ENCODE peak calls at places on chromosomes 5 and 9, in six cellular contexts. R is AG04450; X is activated T-cell treated with anti-CD3 and anti-CD28 coated beads, Interleukin-2, amount 50 U/mL, for 48 hours; E is GM12865; D is HT-29; Z is left cardiac atrium. B is an unnamed sample.

GRCh38 chr9:121607434-121608248 is 43.8 kb upstream of the DAB2IP start:
- DNase-seq in X (no peak), D (no peak), R (no peak), Z (peak; percentile 78), E (no peak), B (no peak)

GRCh38 chr9:131678499-131679111 is 61.3 kb downstream of the RAPGEF1 start:
- DNase-seq in Z (peak; percentile 80), R (peak; percentile 88), E (peak; percentile 94), X (peak; percentile 84), D (no peak), B (peak; percentile 89)

GRCh38 chr5:154779105-154779504 is 23.9 kb downstream of the LARP1 start:
- DNase-seq in E (no peak), X (no peak), R (peak; percentile 69), D (no peak), Z (no peak), B (no peak)

GRCh38 chr9:84170521-84171141 is 169.9 kb downstream of the SLC28A3 start:
- DNase-seq in R (peak; percentile 96), Z (peak; percentile 82), D (peak; percentile 59), X (no peak), E (no peak), B (no peak)

GRCh38 chr5:107670028-107670926 is 460 bp downstream of the EFNA5 start:
- DNase-seq in Z (peak; percentile 36), E (peak; percentile 78), R (no peak), X (peak; percentile 33), D (peak; percentile 38), B (peak; percentile 56)

GRCh38 chr5:31397926-31398557 is 133.9 kb downstream of the DROSHA start:
- DNase-seq in R (no peak), D (no peak), E (no peak), Z (no peak), X (no peak), B (no peak)

GRCh38 chr9:94941211-94941875 is 214.8 kb downstream of the AOPEP start:
- DNase-seq in E (no peak), X (no peak), R (no peak), D (peak; percentile 76), Z (no peak), B (no peak)

GRCh38 chr9:122526602-122527001 is 491 bp downstream of the OR1N1 start:
- DNase-seq in Z (no peak), X (peak; percentile 22), E (no peak), D (no peak), R (no peak), B (no peak)

GRCh38 chr9:124502711-124503702 is 4.2 kb downstream of the NR5A1 start:
- DNase-seq in Z (no peak), E (no peak), X (no peak), D (no peak), R (no peak), B (no peak)

GRCh38 chr9:93658184-93658925 is 82.0 kb downstream of the PHF2 start:
- DNase-seq in R (no peak), D (no peak), X (no peak), E (no peak), Z (peak; percentile 14), B (no peak)

GRCh38 chr5:33929925-33930690 is 6.1 kb upstream of the RXFP3 start:
- DNase-seq in Z (no peak), X (no peak), R (no peak), E (peak; percentile 43), D (no peak), B (no peak)

GRCh38 chr5:136699661-136700060 is 334.3 kb upstream of the TRPC7 start:
- DNase-seq in E (no peak), D (no peak), X (no peak), Z (no peak), R (no peak), B (no peak)

B was measured in GM13977.